ENCODE peak calls at places on chromosome 3, in ten cellular contexts. N is brain microvascular endothelial cell, T is cardiac fibroblast, L is OCI-LY7, G is fibroblast of the aortic adventitia, M is choroid plexus epithelial cell, U is ovary, F is pancreas, E is fibroblast of lung, A is HL-60. K is an unnamed sample.

GRCh38 chr3:142022381-142022780 is 127.0 kb downstream of the TFDP2 start:
- DNase-seq in N (peak; percentile 4), T (peak; percentile 41), L (peak; percentile 79), G (no peak), M (peak; percentile 63), U (no peak), F (no peak), E (peak; percentile 23), A (peak; percentile 66), K (no peak)

GRCh38 chr3:94734201-94734600 is 671.3 kb downstream of the NSUN3 start:
- DNase-seq in N (no peak), T (no peak), L (no peak), G (no peak), M (no peak), U (no peak), F (no peak), E (no peak), A (no peak), K (no peak)

GRCh38 chr3:172153335-172153861 is 114.0 kb downstream of the FNDC3B start:
- DNase-seq in N (peak; percentile 100), T (peak; percentile 98), L (no peak), G (peak; percentile 96), M (peak; percentile 99), U (peak; percentile 90), F (peak; percentile 83), E (peak; percentile 99), A (peak; percentile 81), K (peak; percentile 96)

GRCh38 chr3:192275741-192276355 is 451.5 kb downstream of the FGF12 start:
- DNase-seq in N (no peak), T (peak; percentile 35), L (no peak), G (peak; percentile 55), M (peak; percentile 12), U (no peak), F (no peak), E (peak; percentile 17), A (no peak), K (peak; percentile 39)

GRCh38 chr3:81816473-81817260 is 55.2 kb upstream of the GBE1 start:
- DNase-seq in N (no peak), T (peak; percentile 31), L (no peak), G (peak; percentile 55), M (peak; percentile 34), U (no peak), F (no peak), E (peak; percentile 48), A (no peak), K (no peak)

GRCh38 chr3:160226740-160227048 is 1.5 kb downstream of the C3orf80 start:
- DNase-seq in N (no peak), T (no peak), L (no peak), G (no peak), M (no peak), U (no peak), F (peak; percentile 59), E (no peak), A (no peak), K (no peak)

GRCh38 chr3:146638718-146639117 is 33.6 kb upstream of the PLSCR5 start:
- DNase-seq in N (no peak), T (no peak), L (peak; percentile 2), G (peak; percentile 14), M (peak; percentile 23), U (no peak), F (no peak), E (peak; percentile 12), A (no peak), K (no peak)

GRCh38 chr3:39106281-39107055 is 959 bp downstream of the GORASP1 start:
- DNase-seq in N (peak; percentile 22), T (peak; percentile 45), L (no peak), G (peak; percentile 41), M (peak; percentile 62), U (no peak), F (peak; percentile 52), E (peak; percentile 30), A (no peak), K (peak; percentile 57)

GRCh38 chr3:14803981-14804834 is 14.6 kb upstream of the FGD5 start:
- DNase-seq in N (no peak), T (peak; percentile 46), L (no peak), G (no peak), M (no peak), U (no peak), F (no peak), E (no peak), A (no peak), K (no peak)

DNA sequence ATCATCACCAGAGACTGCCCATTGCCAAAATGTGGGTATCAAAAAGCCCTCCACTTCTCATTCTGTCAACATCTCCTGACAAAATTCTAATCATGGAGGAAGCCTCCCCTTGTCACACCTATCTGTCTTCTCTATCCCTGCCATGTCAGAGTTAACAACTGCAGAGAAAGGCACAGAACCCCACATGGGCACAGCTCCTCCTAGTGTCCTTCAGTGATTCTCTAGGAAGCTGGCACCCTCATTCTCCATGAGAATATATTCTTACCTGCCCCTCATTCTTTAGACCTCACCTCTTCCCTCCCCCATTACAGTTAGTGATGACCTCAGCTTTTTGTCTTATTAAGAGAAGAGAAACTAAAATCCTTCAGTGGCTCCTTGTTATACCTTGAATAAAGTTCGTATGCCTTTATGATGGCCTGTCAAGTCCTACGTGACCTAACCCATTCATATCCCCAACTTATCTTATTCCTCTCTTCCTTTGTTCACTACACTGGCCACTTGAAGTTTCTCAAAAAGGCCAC is 44.6 kb downstream of the NME9 start:
- DNase-seq in N (no peak), T (no peak), L (no peak), G (no peak), M (no peak), U (no peak), F (no peak), E (no peak), A (no peak), K (peak; percentile 14)
- TF ChIP-seq CTCF in N (peak; percentile 48), T (no peak), L (peak; percentile 26), G (no peak), M (peak; percentile 41), U (no peak), F (no peak), E (no peak), A (no peak), K (peak; percentile 21)

DNA sequence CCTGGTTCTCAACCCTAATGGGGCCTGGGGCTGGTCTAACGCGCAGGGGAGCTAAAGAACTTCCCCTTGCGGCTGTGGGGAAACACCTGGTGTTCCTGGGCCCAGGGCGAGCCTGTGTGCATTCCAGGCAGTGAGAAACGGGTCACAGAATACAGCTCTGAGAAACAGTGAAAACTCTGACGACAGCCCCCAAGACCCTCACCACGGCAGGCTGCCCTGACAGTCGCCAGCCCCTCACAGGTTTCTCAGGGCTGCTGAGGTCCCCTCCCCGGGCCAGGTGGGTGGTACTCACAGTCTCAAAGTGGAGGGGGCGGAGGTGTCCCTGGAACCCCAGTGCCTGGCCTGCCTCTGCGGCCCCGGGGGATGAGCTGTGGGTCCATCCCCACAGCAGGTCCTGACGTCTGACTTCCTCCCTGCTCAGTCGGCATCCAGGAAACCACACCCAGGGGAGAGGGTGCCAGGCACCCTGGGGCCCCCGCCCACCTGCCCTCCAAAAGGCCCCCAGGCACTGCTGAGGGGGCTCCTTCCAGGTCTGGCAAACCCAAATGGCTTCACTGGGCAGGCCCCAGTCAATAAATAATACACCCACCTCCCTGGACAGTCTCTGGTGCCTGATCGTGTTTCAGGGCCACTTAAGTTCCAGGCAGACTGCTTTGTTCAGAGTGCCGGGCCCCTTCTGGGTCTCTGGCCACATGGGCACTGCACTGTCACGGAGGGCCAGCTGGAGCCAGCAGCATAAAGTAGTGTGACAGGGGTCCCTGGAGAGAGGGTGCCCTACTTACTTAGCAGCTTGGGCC is 57.7 kb downstream of the IQSEC1 start:
- DNase-seq in N (no peak), T (no peak), L (peak; percentile 85), G (no peak), M (no peak), U (no peak), F (peak; percentile 57), E (no peak), A (peak; percentile 46), K (no peak)
- H3K4me3 ChIP-seq in N (no peak overlapping the region), T (no peak overlapping the region), L (peak overlapping the region; percentile 64), G (no peak overlapping the region), M (no peak overlapping the region), U (no peak overlapping the region), F (no peak overlapping the region), E (no peak overlapping the region), A (no peak overlapping the region), K (no peak overlapping the region)

GRCh38 chr3:100708989-100709839 is at the start of gene TFG:
- DNase-seq in N (peak; percentile 99), T (peak; percentile 100), L (peak; percentile 98), G (peak; percentile 100), M (peak; percentile 100), U (peak; percentile 97), F (peak; percentile 100), E (peak; percentile 100), A (peak; percentile 98), K (peak; percentile 99)

GRCh38 chr3:100709840-100710235 is 544 bp downstream of the TFG start:
- DNase-seq in N (peak; percentile 8), T (peak; percentile 46), L (peak; percentile 38), G (no peak), M (peak; percentile 52), U (peak; percentile 39), F (peak; percentile 68), E (peak; percentile 47), A (peak; percentile 5), K (peak; percentile 34)

GRCh38 chr3:100708644-100708988 is 678 bp upstream of the TFG start:
- DNase-seq in N (no peak), T (no peak), L (no peak), G (no peak), M (no peak), U (no peak), F (no peak), E (no peak), A (no peak), K (peak; percentile 74)

GRCh38 chr3:100706365-100706764 is 2.9 kb upstream of the TFG start:
- DNase-seq in N (no peak), T (peak; percentile 33), L (no peak), G (peak; percentile 68), M (no peak), U (no peak), F (no peak), E (no peak), A (no peak), K (no peak)

DNA sequence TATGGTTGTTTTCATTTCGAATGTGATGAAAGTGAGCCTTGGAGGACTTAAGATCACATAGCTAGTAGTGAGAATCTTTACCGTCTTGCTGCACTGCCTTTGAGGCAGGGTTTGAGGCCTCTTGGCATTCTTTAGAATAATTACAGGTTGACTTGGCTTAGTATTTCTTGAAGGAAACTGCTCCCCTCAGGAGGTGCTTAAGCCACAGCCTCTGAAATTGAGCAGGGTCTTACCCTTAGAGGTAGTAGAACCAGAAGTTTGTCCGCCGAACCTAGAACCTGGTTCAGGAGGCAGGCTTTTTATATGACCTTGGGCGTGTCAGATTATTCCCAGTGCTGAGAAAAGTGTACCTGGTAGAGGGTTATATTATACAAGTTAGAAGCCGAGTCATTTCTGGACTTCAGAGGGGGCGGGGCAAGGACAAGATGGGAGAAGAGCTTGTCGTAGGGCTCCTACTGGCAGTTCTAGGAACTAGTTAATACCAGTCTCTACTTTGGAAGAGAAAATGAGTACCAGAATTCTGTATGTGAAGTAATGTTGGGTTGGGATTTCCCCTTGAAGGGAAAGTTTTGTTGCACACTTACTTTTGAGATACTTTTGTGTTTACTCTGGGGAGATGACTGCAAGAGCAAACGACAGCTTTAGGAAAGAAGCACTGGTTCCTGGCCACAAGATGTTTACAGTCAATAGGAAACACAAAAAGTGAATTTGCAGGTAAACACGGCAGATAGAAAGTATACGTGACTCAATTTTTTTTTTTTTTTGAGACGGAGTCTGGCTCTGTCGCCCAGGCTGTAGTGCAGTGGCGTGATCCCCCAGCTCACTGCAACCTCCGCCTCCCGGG is 1.3 kb downstream of the TFG start:
- DNase-seq in N (peak; percentile 79), T (peak; percentile 71), L (peak; percentile 48), G (peak; percentile 62), M (peak; percentile 86), U (no peak), F (no peak), E (peak; percentile 65), A (peak; percentile 73), K (peak; percentile 83)
- TF ChIP-seq CTCF in N (peak; percentile 60), T (peak; percentile 38), L (peak; percentile 44), G (peak; percentile 45), M (peak; percentile 52), U (no peak), F (no peak), E (peak; percentile 38), A (no peak), K (peak; percentile 52)

GRCh38 chr3:16504692-16505091 is 8.8 kb downstream of the RFTN1 start:
- DNase-seq in N (no peak), T (no peak), L (no peak), G (no peak), M (no peak), U (no peak), F (no peak), E (no peak), A (no peak), K (no peak)
- H3K4me3 ChIP-seq in N (no peak overlapping the region), T (no peak overlapping the region), L (no peak overlapping the region), G (no peak overlapping the region), M (no peak overlapping the region), U (no peak overlapping the region), F (no peak overlapping the region), E (no peak overlapping the region), A (no peak overlapping the region), K (no peak overlapping the region)